ENCODE peak calls at places on chromosomes 1 and 21, in seven cellular contexts. N, R, M, Z, F, H and X are unnamed samples.

GRCh38 chr1:5555853-5556252 is 436.4 kb downstream of the NPHP4 start:
- DNase-seq in R (no peak), F (no peak), N (no peak), Z (no peak), M (no peak), H (no peak), X (no peak)

GRCh38 chr1:3125078-3125477 is 56.1 kb downstream of the PRDM16 start:
- DNase-seq in Z (no peak), H (no peak), F (peak), N (no peak), M (no peak), R (no peak), X (no peak)

GRCh38 chr1:13694886-13695684 is 4.9 kb upstream of the PRDM2 start:
- DNase-seq in N (no peak), R (no peak), Z (no peak), H (no peak), M (no peak), F (no peak), X (no peak)

GRCh38 chr1:12056331-12056841 is 6.7 kb upstream of the TNFRSF8 start:
- DNase-seq in M (no peak), R (peak), N (no peak), Z (no peak), H (peak), F (no peak), X (no peak)

GRCh38 chr1:206606867-206607266 is 5.4 kb downstream of the EIF2D start:
- DNase-seq in H (peak), F (no peak), N (no peak), R (no peak), Z (no peak), M (peak), X (no peak)

GRCh38 chr21:42654179-42654912 is 925 bp downstream of the PDE9A start:
- DNase-seq in R (no peak), Z (no peak), F (no peak), N (no peak), M (peak), H (no peak), X (peak)

GRCh38 chr1:246797597-246797996 is 73.4 kb downstream of the SCCPDH start:
- DNase-seq in Z (no peak), H (no peak), F (no peak), N (no peak), M (no peak), R (no peak), X (no peak)

GRCh38 chr1:70277875-70278274 is 56.7 kb downstream of the SRSF11 start:
- DNase-seq in N (no peak), H (no peak), F (no peak), M (no peak), Z (no peak), R (no peak), X (no peak)

GRCh38 chr1:11874624-11875023 is 15.9 kb upstream of the NPPB start:
- DNase-seq in N (no peak), H (no peak), F (no peak), Z (no peak), R (no peak), M (no peak), X (peak)

GRCh38 chr1:114208659-114209215 is 55.1 kb upstream of the SYT6 start:
- DNase-seq in H (no peak), M (no peak), F (no peak), N (no peak), Z (no peak), R (no peak), X (no peak)

GRCh38 chr1:212606734-212607205 is 1.8 kb upstream of the ATF3 start:
- DNase-seq in N (peak), R (no peak), F (peak), Z (peak), H (no peak), M (no peak), X (peak)

GRCh38 chr1:78145105-78145580 is 99.4 kb downstream of the GIPC2 start:
- DNase-seq in H (peak), R (peak), Z (no peak), M (peak), F (peak), N (peak), X (no peak)

GRCh38 chr21:22900511-22900910 is 1902.3 kb downstream of the NCAM2 start:
- DNase-seq in M (no peak), F (no peak), R (no peak), Z (no peak), H (peak), N (no peak), X (no peak)

GRCh38 chr1:17194133-17194475 is 10.8 kb upstream of the PADI1 start:
- DNase-seq in H (no peak), R (no peak), Z (no peak), N (no peak), F (no peak), M (no peak), X (no peak)

GRCh38 chr1:90220941-90221693 is 226.2 kb downstream of the ZNF326 start:
- DNase-seq in R (no peak), H (no peak), F (no peak), N (no peak), Z (no peak), M (no peak), X (no peak)

GRCh38 chr21:42352433-42353095 is 1.8 kb upstream of the TFF2 start:
- DNase-seq in M (no peak), Z (no peak), H (no peak), R (no peak), F (no peak), N (no peak), X (no peak)

GRCh38 chr21:33968082-33968997 is 52.7 kb upstream of the ATP5PO start:
- DNase-seq in M (peak), Z (no peak), R (no peak), F (no peak), H (peak), N (no peak), X (peak)

GRCh38 chr1:2980849-2981248 is 40.4 kb upstream of the ACTRT2 start:
- DNase-seq in Z (no peak), H (no peak), R (no peak), M (no peak), F (peak), N (no peak), X (no peak)

GRCh38 chr1:32353886-32354570 is 8.3 kb downstream of the FAM229A start:
- DNase-seq in N (peak), F (peak), H (peak), Z (no peak), R (no peak), M (no peak), X (peak)

GRCh38 chr1:24963943-24964677 is 34.0 kb upstream of the RUNX3 start:
- DNase-seq in F (no peak), N (no peak), R (no peak), H (no peak), M (no peak), Z (no peak), X (no peak)

GRCh38 chr1:9182784-9183257 is 51.8 kb upstream of the H6PD start:
- DNase-seq in R (no peak), Z (no peak), N (no peak), F (no peak), M (no peak), H (no peak), X (no peak)

GRCh38 chr1:7482772-7483495 is 288.2 kb upstream of the VAMP3 start:
- DNase-seq in Z (no peak), R (no peak), M (no peak), F (no peak), H (no peak), N (no peak), X (no peak)

GRCh38 chr1:7479544-7479943 is 291.6 kb upstream of the VAMP3 start:
- DNase-seq in H (no peak), M (no peak), R (no peak), F (no peak), Z (no peak), N (no peak), X (no peak)

GRCh38 chr1:7483634-7484383 is 287.3 kb upstream of the VAMP3 start:
- DNase-seq in Z (no peak), N (no peak), F (no peak), R (no peak), H (no peak), M (no peak), X (no peak)

GRCh38 chr1:7481194-7481593 is 289.9 kb upstream of the VAMP3 start:
- DNase-seq in M (no peak), Z (no peak), H (no peak), N (no peak), F (no peak), R (no peak), X (no peak)

DNA sequence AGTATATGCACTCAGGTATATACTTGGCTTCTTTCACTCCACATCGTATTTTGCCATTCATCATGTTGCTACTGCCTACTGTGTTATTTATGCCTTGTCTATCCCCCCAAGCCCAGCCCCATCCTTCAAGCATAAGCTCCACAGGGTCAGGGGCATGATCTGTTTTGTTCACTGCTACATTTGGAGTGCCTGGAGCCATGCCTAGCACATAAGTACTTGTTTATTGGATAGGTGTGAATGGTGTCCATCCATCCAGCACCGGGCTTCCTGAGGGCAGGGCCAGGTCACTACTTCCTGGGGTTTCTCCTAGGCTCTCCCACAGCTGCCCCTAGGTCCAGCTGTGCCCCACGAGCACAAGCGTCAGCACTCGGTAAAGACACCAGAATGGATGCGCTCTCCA is 289.0 kb upstream of the VAMP3 start:
- DNase-seq in M (no peak), F (no peak), R (no peak), N (no peak), H (no peak), Z (no peak), X (no peak)
- H3K27ac ChIP-seq in M (peak), F (no peak), R (no peak), N (no peak), H (no peak), Z (no peak), X (no peak)

GRCh38 chr1:155062702-155063411 is 683 bp upstream of the EFNA4 start:
- DNase-seq in M (peak), Z (peak), F (no peak), N (peak), H (peak), R (no peak), X (peak)

GRCh38 chr1:155064813-155065436 is 1.4 kb downstream of the EFNA4 start:
- DNase-seq in H (no peak), Z (no peak), F (no peak), M (no peak), R (no peak), N (no peak), X (no peak)

GRCh38 chr1:155062151-155062686 is 1.3 kb upstream of the EFNA4 start:
- DNase-seq in Z (no peak), M (no peak), H (no peak), F (no peak), N (peak), R (no peak), X (no peak)

GRCh38 chr1:155063550-155064108 is at the start of gene EFNA4:
- DNase-seq in F (peak), N (peak), M (peak), R (peak), H (peak), Z (peak), X (peak)

GRCh38 chr1:155064109-155064812 is 721 bp downstream of the EFNA4 start:
- DNase-seq in Z (peak), M (no peak), R (no peak), N (no peak), H (peak), F (no peak), X (no peak)
- H3K27ac ChIP-seq in Z (no peak), M (peak), R (peak), N (peak), H (no peak), F (peak), X (peak)

GRCh38 chr21:45699251-45699942 is 55.9 kb downstream of the PCBP3 start:
- DNase-seq in M (no peak), R (no peak), N (no peak), H (no peak), F (no peak), Z (no peak), X (no peak)

GRCh38 chr21:45699966-45700365 is 56.4 kb downstream of the PCBP3 start:
- DNase-seq in Z (no peak), H (no peak), R (no peak), M (no peak), N (no peak), F (no peak), X (no peak)

GRCh38 chr21:45695086-45695485 is 51.6 kb downstream of the PCBP3 start:
- DNase-seq in Z (no peak), N (no peak), R (no peak), H (no peak), M (no peak), F (no peak), X (no peak)

GRCh38 chr21:45700461-45700860 is 56.9 kb downstream of the PCBP3 start:
- DNase-seq in F (no peak), Z (no peak), M (no peak), N (no peak), R (no peak), H (no peak), X (no peak)

GRCh38 chr21:45698493-45698947 is 55.0 kb downstream of the PCBP3 start:
- DNase-seq in M (no peak), N (peak), R (peak), Z (no peak), H (peak), F (peak), X (peak)
- H3K27ac ChIP-seq in M (no peak), N (no peak), R (peak), Z (no peak), H (no peak), F (no peak), X (no peak)

GRCh38 chr1:119946724-119947123 is 50.4 kb upstream of the ADAM30 start:
- DNase-seq in M (no peak), N (no peak), H (peak), Z (no peak), R (no peak), F (no peak), X (no peak)

GRCh38 chr1:119952496-119952895 is 56.2 kb upstream of the ADAM30 start:
- DNase-seq in F (no peak), Z (no peak), R (no peak), M (no peak), N (no peak), H (no peak), X (no peak)

GRCh38 chr1:119947468-119947867 is 51.2 kb upstream of the ADAM30 start:
- DNase-seq in H (peak), Z (no peak), R (peak), M (no peak), F (no peak), N (no peak), X (no peak)

GRCh38 chr1:119953266-119953998 is 57.1 kb upstream of the ADAM30 start:
- DNase-seq in H (no peak), R (no peak), M (no peak), Z (no peak), F (no peak), N (no peak), X (no peak)

DNA sequence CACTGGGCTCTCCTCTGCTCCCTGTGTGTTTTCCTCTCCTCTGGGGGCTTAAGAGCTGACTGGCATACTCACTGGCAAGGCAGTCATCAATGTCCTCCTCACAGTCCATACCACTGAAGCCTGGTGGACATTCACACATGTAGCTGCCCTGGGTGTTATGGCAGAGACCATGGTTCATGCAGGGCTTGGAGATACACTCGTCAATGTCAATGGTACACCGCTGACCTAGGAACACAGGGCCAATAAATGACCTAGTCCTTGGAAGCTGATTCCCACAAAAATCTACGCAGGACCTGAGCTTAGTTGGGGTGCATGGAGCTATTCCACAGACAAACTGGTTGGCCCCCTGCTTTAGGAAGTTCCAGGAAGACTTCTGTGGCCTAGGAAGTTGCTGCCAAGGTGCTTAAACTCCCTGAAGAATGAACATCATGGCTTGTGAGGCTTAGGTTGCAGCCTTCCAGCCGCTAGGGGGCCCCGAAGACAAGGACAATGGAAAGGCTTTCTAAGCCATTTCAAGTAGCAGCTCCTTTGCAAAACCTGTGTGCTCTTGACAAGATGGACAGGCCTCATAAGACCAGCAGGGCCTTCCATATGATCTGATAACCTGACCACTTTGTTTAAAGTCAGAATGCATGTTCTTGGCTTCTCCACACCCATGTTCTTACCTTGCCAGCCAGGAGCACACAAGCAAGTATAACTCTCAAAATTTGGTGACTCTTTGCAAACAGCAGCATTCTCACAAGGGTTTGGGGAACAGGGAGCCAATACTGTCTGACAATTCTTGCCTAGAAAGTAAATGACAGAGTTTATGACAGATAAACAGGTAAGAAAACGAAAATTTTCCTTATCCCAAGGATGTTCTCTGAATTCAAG is 52.3 kb upstream of the ADAM30 start:
- DNase-seq in N (peak), M (peak), Z (peak), R (no peak), H (peak), F (peak), X (peak)
- H3K27ac ChIP-seq in N (no peak), M (no peak), Z (no peak), R (no peak), H (peak), F (no peak), X (no peak)

GRCh38 chr21:46094401-46095105 is 3.4 kb upstream of the COL6A2 start:
- DNase-seq in H (no peak), M (no peak), R (no peak), Z (no peak), F (no peak), N (no peak), X (no peak)
- H3K27ac ChIP-seq in H (no peak), M (no peak), R (no peak), Z (no peak), F (peak), N (peak), X (no peak)